ENCODE peak calls at places on chromosomes 12 and 14, in four cellular contexts. Z is K562, C is left ventricle myocardium inferior, S is psoas muscle. N is an unnamed sample. For H3K27me3 and H3K9me3, the result is how much of the 10 kb centered on the place peaks cover.

GRCh38 chr14:75011356-75012097 is 8.8 kb downstream of the EIF2B2 start:
- DNase-seq in C (no peak), Z (no peak), S (no peak), N (no peak)

GRCh38 chr12:50841654-50842531 is 833 bp upstream of the TMPRSS12 start:
- DNase-seq in S (no peak), C (no peak), Z (no peak), N (no peak)

GRCh38 chr12:31524791-31525495 is 66.0 kb downstream of the DENND5B start:
- DNase-seq in C (no peak), Z (no peak), S (no peak), N (no peak)

GRCh38 chr14:70822706-70823185 is 13.4 kb upstream of the MAP3K9 start:
- DNase-seq in C (peak), S (no peak), Z (no peak), N (peak)

GRCh38 chr14:103847954-103848719 is 762 bp upstream of the PPP1R13B start:
- DNase-seq in S (peak), Z (peak), C (no peak), N (peak)

GRCh38 chr14:54002653-54003052 is 46.0 kb upstream of the BMP4 start:
- DNase-seq in C (no peak), S (no peak), Z (no peak), N (no peak)

GRCh38 chr12:112798019-112798760 is 6.6 kb downstream of the RPH3A start:
- DNase-seq in C (no peak), Z (no peak), S (no peak), N (no peak)

GRCh38 chr12:85872497-85873091 is 1.5 kb upstream of the NTS start:
- DNase-seq in Z (no peak), C (no peak), S (no peak), N (no peak)

GRCh38 chr14:55416866-55417265 is 5.2 kb upstream of the ATG14 start:
- DNase-seq in Z (peak), S (no peak), C (no peak), N (no peak)

GRCh38 chr12:14577344-14577743 is 9.7 kb upstream of the PLBD1 start:
- DNase-seq in C (no peak), Z (no peak), S (no peak), N (no peak)

GRCh38 chr14:35385042-35385839 is 19.3 kb downstream of the NFKBIA start:
- DNase-seq in Z (peak), S (peak), C (peak), N (peak)

GRCh38 chr14:88168498-88169165 is 154.4 kb downstream of the KCNK10 start:
- DNase-seq in S (no peak), Z (peak), C (no peak), N (no peak)

GRCh38 chr14:80059041-80059440 is 152.3 kb downstream of the DIO2 start:
- DNase-seq in C (no peak), S (no peak), Z (no peak), N (no peak)

GRCh38 chr14:61934385-61934784 is 172.2 kb downstream of the SNAPC1 start:
- DNase-seq in C (no peak), Z (no peak), S (no peak), N (no peak)

GRCh38 chr12:57765698-57766463 is 997 bp downstream of the CYP27B1 start:
- DNase-seq in S (no peak), Z (no peak), C (no peak), N (no peak)

GRCh38 chr12:57765003-57765697 is 1.7 kb downstream of the CYP27B1 start:
- DNase-seq in Z (no peak), C (peak), S (peak), N (peak)

GRCh38 chr12:57767876-57768275 is 998 bp upstream of the CYP27B1 start:
- DNase-seq in Z (no peak), C (no peak), S (no peak), N (no peak)

GRCh38 chr12:57766464-57767311 is at the start of gene CYP27B1:
- DNase-seq in Z (peak), C (peak), S (no peak), N (peak)

GRCh38 chr12:57767317-57767716 is 439 bp upstream of the CYP27B1 start:
- DNase-seq in Z (no peak), C (no peak), S (no peak), N (no peak)
- H3K4me3 ChIP-seq in Z (no peak), C (no peak), S (no peak), N (no peak)

DNA sequence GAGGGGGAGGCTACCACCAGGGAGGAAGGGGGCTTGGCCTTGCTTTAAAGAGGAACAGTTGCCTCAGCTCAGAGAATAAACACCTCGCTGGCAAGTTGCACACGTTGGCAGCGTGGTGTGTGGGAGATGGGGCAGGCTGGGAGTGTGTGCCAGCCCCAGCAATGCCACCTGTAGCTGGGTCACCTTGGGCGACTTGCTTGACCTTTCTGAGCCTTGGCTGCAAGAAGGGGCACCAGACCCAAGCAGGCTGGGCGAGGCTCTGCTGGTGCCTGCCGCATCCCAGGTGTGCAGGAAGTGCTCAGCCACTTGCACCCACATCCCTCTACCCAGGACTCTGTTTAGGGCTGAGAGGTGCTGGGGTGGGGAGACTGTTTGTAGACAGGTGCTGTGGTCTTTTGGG is 602 bp downstream of the FAM181A start:
- DNase-seq in C (no peak), Z (no peak), S (no peak), N (no peak)
- H3K27me3 ChIP-seq in C (under half), Z (under half), S (under half), N (under half)

GRCh38 chr14:26856832-26857508 is 259.1 kb upstream of the NOVA1 start:
- DNase-seq in Z (no peak), S (no peak), C (no peak), N (no peak)

GRCh38 chr14:26855051-26855753 is 257.4 kb upstream of the NOVA1 start:
- DNase-seq in C (no peak), Z (no peak), S (no peak), N (no peak)

GRCh38 chr14:26859483-26859882 is 261.6 kb upstream of the NOVA1 start:
- DNase-seq in C (no peak), S (no peak), Z (no peak), N (no peak)

GRCh38 chr14:26863736-26864135 is 265.9 kb upstream of the NOVA1 start:
- DNase-seq in C (no peak), Z (no peak), S (no peak), N (no peak)

DNA sequence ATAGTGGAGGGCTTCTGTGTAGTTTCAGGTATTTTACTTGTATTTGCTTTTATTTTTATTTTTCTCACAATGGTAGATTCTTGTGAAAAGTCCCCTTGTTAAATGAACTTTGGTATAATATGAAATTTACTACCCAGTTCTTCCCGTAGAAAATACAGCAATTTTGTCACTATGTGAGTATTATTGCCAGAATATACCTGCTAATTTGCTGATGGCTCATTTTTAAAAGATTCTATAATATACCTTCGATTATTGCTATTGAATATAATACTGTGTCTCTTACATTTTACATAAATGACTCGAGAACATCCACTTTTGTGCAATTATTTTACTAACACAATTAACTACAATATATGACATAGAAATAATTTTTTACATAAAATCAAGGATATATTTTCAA is 262.3 kb upstream of the NOVA1 start:
- DNase-seq in C (no peak), S (no peak), Z (no peak), N (no peak)
- H3K9me3 ChIP-seq in C (under half), S (under half), Z (under half), N (under half)

GRCh38 chr12:76898472-76898871 is 19.7 kb upstream of the CSRP2 start:
- DNase-seq in Z (no peak), C (no peak), S (no peak), N (no peak)
- H3K4me3 ChIP-seq in Z (no peak), C (no peak), S (no peak), N (no peak)

DNA sequence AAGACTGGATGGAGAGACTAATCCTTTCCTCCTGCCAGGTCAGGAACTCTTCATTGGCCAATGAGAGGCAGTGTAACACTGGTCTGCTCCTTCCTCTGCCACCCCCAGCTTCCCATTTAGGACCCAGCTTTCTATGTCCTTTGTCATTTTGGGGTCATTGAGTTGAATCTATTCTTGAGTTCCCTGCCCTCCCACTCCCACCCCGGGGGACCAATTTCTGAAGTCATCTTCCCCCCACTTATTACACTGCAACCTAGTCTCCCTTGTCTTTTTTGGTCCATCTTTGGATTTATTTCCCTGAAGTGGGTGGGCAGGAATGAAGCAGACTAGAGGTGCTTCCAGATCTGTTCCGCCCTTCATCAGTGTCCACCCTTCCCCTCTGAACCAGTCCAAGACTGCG is 7.6 kb upstream of the ITGA5 start:
- DNase-seq in C (no peak), S (no peak), Z (no peak), N (no peak)
- H3K27me3 ChIP-seq in C (under half), S (under half), Z (under half), N (under half)

GRCh38 chr14:52987042-52987441 is 36.2 kb upstream of the FERMT2 start:
- DNase-seq in C (no peak), Z (no peak), S (no peak), N (no peak)

GRCh38 chr14:52987514-52987913 is 36.7 kb upstream of the FERMT2 start:
- DNase-seq in S (no peak), Z (no peak), C (no peak), N (no peak)

GRCh38 chr14:52992236-52992635 is 41.4 kb upstream of the FERMT2 start:
- DNase-seq in S (no peak), C (no peak), Z (no peak), N (no peak)

DNA sequence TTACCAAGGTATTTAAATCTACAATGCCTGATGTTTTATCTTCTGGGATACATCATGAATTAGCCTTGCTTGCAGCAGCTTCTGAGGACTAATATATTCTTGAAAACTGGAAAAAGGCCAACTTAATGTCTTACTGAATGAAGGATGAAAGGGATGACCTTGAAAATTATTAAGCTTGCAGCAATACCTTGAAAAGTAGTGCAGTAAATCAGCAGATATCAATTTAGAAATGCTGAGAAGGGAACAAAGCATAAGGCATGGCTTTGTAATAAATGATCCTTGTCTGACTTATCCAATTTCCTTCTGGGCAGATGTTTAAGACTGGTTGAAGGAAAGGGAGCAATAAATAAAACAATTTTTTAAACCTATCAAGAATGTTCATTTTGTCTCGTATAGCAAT is 37.3 kb upstream of the FERMT2 start:
- DNase-seq in Z (no peak), C (no peak), S (no peak), N (no peak)
- H3K9me3 ChIP-seq in Z (under half), C (under half), S (under half), N (under half)

N was measured in right cardiac atrium.